ENCODE peak calls at places on chromosomes 1 and 21, in five cellular contexts. G is epithelial cell of esophagus; D is CD4-positive, alpha-beta memory T cell; Q is substantia nigra; Z is activated T-cell treated with anti-CD3 and anti-CD28 coated beads for 24 hours. L is an unnamed sample.

GRCh38 chr1:42971848-42972291 is 13.2 kb upstream of the SLC2A1 start:
- DNase-seq in G (no peak), D (no peak), Q (no peak), Z (no peak), L (no peak)

GRCh38 chr1:224769987-224770693 is 154.0 kb downstream of the CNIH3 start:
- DNase-seq in G (peak), D (no peak), Q (no peak), Z (no peak), L (no peak)

GRCh38 chr1:53375440-53375839 is 47.6 kb upstream of the LRP8 start:
- DNase-seq in G (no peak), D (no peak), Q (no peak), Z (no peak), L (no peak)

GRCh38 chr1:218467101-218467728 is 122.1 kb downstream of the TGFB2 start:
- DNase-seq in G (no peak), D (no peak), Q (no peak), Z (no peak), L (no peak)

GRCh38 chr1:20099533-20099932 is 19.8 kb downstream of the PLA2G2D start:
- DNase-seq in G (no peak), D (no peak), Q (no peak), Z (no peak), L (peak)

GRCh38 chr1:3727825-3728776 is 24.1 kb upstream of the CCDC27 start:
- DNase-seq in G (no peak), D (no peak), Q (no peak), Z (no peak), L (no peak)

GRCh38 chr1:35490250-35490649 is 67.0 kb downstream of the KIAA0319L start:
- DNase-seq in G (no peak), D (no peak), Q (no peak), Z (no peak), L (no peak)

GRCh38 chr1:159439422-159439821 is at the start of gene OR10J1:
- DNase-seq in G (no peak), D (no peak), Q (no peak), Z (no peak), L (no peak)

GRCh38 chr1:23370270-23370743 is 671 bp upstream of the ZNF436 start:
- DNase-seq in G (no peak), D (no peak), Q (no peak), Z (no peak), L (no peak)

GRCh38 chr1:214404154-214404553 is 123.2 kb downstream of the SMYD2 start:
- DNase-seq in G (peak), D (no peak), Q (no peak), Z (no peak), L (no peak)

GRCh38 chr1:151508721-151509292 is 2.4 kb upstream of the CGN start:
- DNase-seq in G (peak), D (no peak), Q (no peak), Z (no peak), L (no peak)

GRCh38 chr21:31921079-31921478 is 48.3 kb downstream of the HUNK start:
- DNase-seq in G (no peak), D (no peak), Q (no peak), Z (no peak), L (no peak)

GRCh38 chr21:30146558-30147282 is 19.9 kb downstream of the CLDN17 start:
- DNase-seq in G (peak), D (no peak), Q (no peak), Z (no peak), L (no peak)

GRCh38 chr1:6385673-6386191 is 7.8 kb downstream of the ACOT7 start:
- DNase-seq in G (peak), D (no peak), Q (no peak), Z (no peak), L (no peak)

GRCh38 chr1:246572795-246573194 is 6.5 kb downstream of the CNST start:
- DNase-seq in G (no peak), D (no peak), Q (no peak), Z (no peak), L (no peak)

GRCh38 chr1:63122051-63122450 is 200.3 kb upstream of the FOXD3 start:
- DNase-seq in G (no peak), D (no peak), Q (no peak), Z (no peak), L (no peak)

GRCh38 chr1:53062731-53063591 is 948 bp downstream of the PODN start:
- DNase-seq in G (no peak), D (no peak), Q (no peak), Z (no peak), L (no peak)

GRCh38 chr1:64966158-64966963 is at the start of gene JAK1:
- DNase-seq in G (peak), D (peak), Q (peak), Z (peak), L (peak)

GRCh38 chr1:233183226-233184020 is 112.1 kb downstream of the PCNX2 start:
- DNase-seq in G (peak), D (no peak), Q (no peak), Z (no peak), L (no peak)

GRCh38 chr1:156821801-156822200 is 5.2 kb upstream of the SH2D2A start:
- DNase-seq in G (no peak), D (no peak), Q (no peak), Z (peak), L (no peak)

GRCh38 chr1:223417444-223417843 is 24.2 kb downstream of the CCDC185 start:
- DNase-seq in G (no peak), D (no peak), Q (no peak), Z (no peak), L (no peak)

GRCh38 chr1:29416825-29417557 is 180.7 kb downstream of the PTPRU start:
- DNase-seq in G (no peak), D (no peak), Q (no peak), Z (no peak), L (no peak)

GRCh38 chr1:231626535-231626950 is at the start of gene DISC1:
- DNase-seq in G (peak), D (peak), Q (peak), Z (peak), L (peak)

GRCh38 chr1:54965624-54966340 is 14.6 kb upstream of the TMEM61 start:
- DNase-seq in G (peak), D (no peak), Q (no peak), Z (no peak), L (no peak)

GRCh38 chr1:228978486-228979324 is 243.4 kb downstream of the RHOU start:
- DNase-seq in G (no peak), D (no peak), Q (no peak), Z (no peak), L (no peak)

GRCh38 chr1:187605736-187606135 is 777.0 kb downstream of the PLA2G4A start:
- DNase-seq in G (peak), D (no peak), Q (no peak), Z (no peak), L (no peak)

GRCh38 chr1:160097911-160098851 is at the start of gene IGSF8:
- DNase-seq in G (peak), D (peak), Q (peak), Z (peak), L (peak)

GRCh38 chr1:47655521-47656300 is 217.9 kb downstream of the FOXD2 start:
- DNase-seq in G (no peak), D (no peak), Q (no peak), Z (no peak), L (no peak)

GRCh38 chr1:51313961-51314777 is 16.2 kb downstream of the TTC39A start:
- DNase-seq in G (peak), D (no peak), Q (no peak), Z (no peak), L (no peak)

GRCh38 chr21:29221259-29221744 is 77.4 kb upstream of the BACH1 start:
- DNase-seq in G (no peak), D (no peak), Q (no peak), Z (no peak), L (no peak)

GRCh38 chr1:218344814-218345672 is at the start of gene TGFB2:
- DNase-seq in G (peak), D (peak), Q (no peak), Z (no peak), L (no peak)

GRCh38 chr1:96918406-96918805 is 196.8 kb downstream of the PTBP2 start:
- DNase-seq in G (no peak), D (no peak), Q (no peak), Z (no peak), L (no peak)

GRCh38 chr1:17994046-17994445 is 113.6 kb upstream of the IGSF21 start:
- DNase-seq in G (no peak), D (no peak), Q (no peak), Z (no peak), L (no peak)

GRCh38 chr1:183734600-183735036 is 70.3 kb upstream of the RGL1 start:
- DNase-seq in G (no peak), D (no peak), Q (no peak), Z (no peak), L (no peak)

GRCh38 chr1:9340172-9340854 is 47.6 kb downstream of the SPSB1 start:
- DNase-seq in G (peak), D (no peak), Q (no peak), Z (no peak), L (no peak)

GRCh38 chr21:34874689-34875513 is 174.2 kb downstream of the RUNX1 start:
- DNase-seq in G (no peak), D (no peak), Q (no peak), Z (no peak), L (no peak)

GRCh38 chr1:157494093-157494492 is 58.2 kb downstream of the FCRL5 start:
- DNase-seq in G (no peak), D (no peak), Q (no peak), Z (no peak), L (no peak)

GRCh38 chr1:57112148-57112547 is 146.3 kb upstream of the C8B start:
- DNase-seq in G (peak), D (no peak), Q (no peak), Z (no peak), L (no peak)

GRCh38 chr1:165824269-165824643 is 3.2 kb upstream of the UCK2 start:
- DNase-seq in G (no peak), D (no peak), Q (no peak), Z (no peak), L (no peak)

L was measured in Jurkat, Clone E6-1.